ENCODE peak calls at places on chromosomes 13 and 19, in six cellular contexts. One of them, this sample, is unnamed.

GRCh38 chr13:108657520-108657919 is 28.1 kb downstream of the MYO16 start:
- DNase-seq in astrocyte of the spinal cord: peak
- DNase-seq in fibroblast of the aortic adventitia: no peak
- DNase-seq in uterus: no peak
- DNase-seq in tibial nerve: no peak
- DNase-seq in upper lobe of right lung: no peak
- DNase-seq in this sample: no peak

GRCh38 chr13:53073711-53074110 is 45.1 kb downstream of the OLFM4 start:
- DNase-seq in astrocyte of the spinal cord: no peak
- DNase-seq in uterus: no peak
- DNase-seq in tibial nerve: no peak
- DNase-seq in upper lobe of right lung: no peak
- DNase-seq in fibroblast of the aortic adventitia: no peak
- DNase-seq in this sample: no peak

GRCh38 chr19:1494115-1494815 is 3.3 kb downstream of the REEP6 start:
- DNase-seq in tibial nerve: no peak
- DNase-seq in fibroblast of the aortic adventitia: no peak
- DNase-seq in astrocyte of the spinal cord: no peak
- DNase-seq in upper lobe of right lung: no peak
- DNase-seq in uterus: no peak
- DNase-seq in this sample: no peak

GRCh38 chr19:20388826-20389225 is 176.8 kb downstream of the ZNF737 start:
- DNase-seq in fibroblast of the aortic adventitia: no peak
- DNase-seq in uterus: no peak
- DNase-seq in astrocyte of the spinal cord: no peak
- DNase-seq in tibial nerve: no peak
- DNase-seq in upper lobe of right lung: no peak
- DNase-seq in this sample: no peak

GRCh38 chr19:46700704-46701103 is 16.2 kb downstream of the PRKD2 start:
- DNase-seq in uterus: no peak
- DNase-seq in tibial nerve: no peak
- DNase-seq in upper lobe of right lung: no peak
- DNase-seq in fibroblast of the aortic adventitia: no peak
- DNase-seq in astrocyte of the spinal cord: no peak
- DNase-seq in this sample: no peak

GRCh38 chr19:7376151-7376852 is 27.6 kb downstream of the ARHGEF18 start:
- DNase-seq in astrocyte of the spinal cord: no peak
- DNase-seq in uterus: no peak
- DNase-seq in tibial nerve: no peak
- DNase-seq in upper lobe of right lung: no peak
- DNase-seq in fibroblast of the aortic adventitia: no peak
- DNase-seq in this sample: no peak

GRCh38 chr19:11479470-11480080 is 1.3 kb downstream of the ELAVL3 start:
- DNase-seq in fibroblast of the aortic adventitia: no peak
- DNase-seq in upper lobe of right lung: no peak
- DNase-seq in uterus: no peak
- DNase-seq in astrocyte of the spinal cord: no peak
- DNase-seq in tibial nerve: no peak
- DNase-seq in this sample: peak

GRCh38 chr19:42216653-42217521 is 590 bp downstream of the DEDD2 start:
- DNase-seq in astrocyte of the spinal cord: peak
- DNase-seq in upper lobe of right lung: peak
- DNase-seq in uterus: peak
- DNase-seq in fibroblast of the aortic adventitia: peak
- DNase-seq in tibial nerve: no peak
- DNase-seq in this sample: peak

GRCh38 chr13:85266771-85267170 is 532.4 kb downstream of the SLITRK6 start:
- DNase-seq in fibroblast of the aortic adventitia: no peak
- DNase-seq in upper lobe of right lung: no peak
- DNase-seq in astrocyte of the spinal cord: no peak
- DNase-seq in tibial nerve: no peak
- DNase-seq in uterus: no peak
- DNase-seq in this sample: no peak

GRCh38 chr13:106243011-106243410 is 292.5 kb downstream of the EFNB2 start:
- DNase-seq in astrocyte of the spinal cord: no peak
- DNase-seq in upper lobe of right lung: no peak
- DNase-seq in fibroblast of the aortic adventitia: no peak
- DNase-seq in tibial nerve: no peak
- DNase-seq in uterus: no peak
- DNase-seq in this sample: no peak

GRCh38 chr19:35977446-35978222 is 17.4 kb upstream of the SDHAF1 start:
- DNase-seq in astrocyte of the spinal cord: no peak
- DNase-seq in upper lobe of right lung: no peak
- DNase-seq in uterus: no peak
- DNase-seq in fibroblast of the aortic adventitia: no peak
- DNase-seq in tibial nerve: no peak
- DNase-seq in this sample: no peak

GRCh38 chr19:38266981-38267597 is 2.7 kb downstream of the SPINT2 start:
- DNase-seq in astrocyte of the spinal cord: peak
- DNase-seq in uterus: no peak
- DNase-seq in upper lobe of right lung: no peak
- DNase-seq in fibroblast of the aortic adventitia: peak
- DNase-seq in tibial nerve: no peak
- DNase-seq in this sample: no peak

GRCh38 chr19:44512326-44513298 is 12.3 kb upstream of the ZNF180 start:
- DNase-seq in astrocyte of the spinal cord: peak
- DNase-seq in uterus: no peak
- DNase-seq in upper lobe of right lung: no peak
- DNase-seq in fibroblast of the aortic adventitia: peak
- DNase-seq in tibial nerve: no peak
- DNase-seq in this sample: no peak
- TF ChIP-seq CTCF in astrocyte of the spinal cord: peak
- TF ChIP-seq CTCF in uterus: no peak
- TF ChIP-seq CTCF in upper lobe of right lung: peak
- TF ChIP-seq CTCF in fibroblast of the aortic adventitia: peak
- TF ChIP-seq CTCF in tibial nerve: no peak
- TF ChIP-seq CTCF in this sample: no peak

GRCh38 chr19:33317522-33317921 is 15.2 kb upstream of the CEBPA start:
- DNase-seq in upper lobe of right lung: no peak
- DNase-seq in fibroblast of the aortic adventitia: no peak
- DNase-seq in tibial nerve: no peak
- DNase-seq in astrocyte of the spinal cord: no peak
- DNase-seq in uterus: no peak
- DNase-seq in this sample: no peak

GRCh38 chr19:33320636-33321035 is 18.3 kb upstream of the CEBPA start:
- DNase-seq in upper lobe of right lung: no peak
- DNase-seq in astrocyte of the spinal cord: no peak
- DNase-seq in uterus: no peak
- DNase-seq in tibial nerve: no peak
- DNase-seq in fibroblast of the aortic adventitia: no peak
- DNase-seq in this sample: no peak

GRCh38 chr19:33324628-33325027 is 22.3 kb upstream of the CEBPA start:
- DNase-seq in uterus: no peak
- DNase-seq in astrocyte of the spinal cord: no peak
- DNase-seq in tibial nerve: no peak
- DNase-seq in fibroblast of the aortic adventitia: no peak
- DNase-seq in upper lobe of right lung: no peak
- DNase-seq in this sample: no peak

GRCh38 chr19:33325920-33326319 is 23.6 kb upstream of the CEBPA start:
- DNase-seq in upper lobe of right lung: no peak
- DNase-seq in fibroblast of the aortic adventitia: peak
- DNase-seq in uterus: peak
- DNase-seq in astrocyte of the spinal cord: peak
- DNase-seq in tibial nerve: peak
- DNase-seq in this sample: no peak

DNA sequence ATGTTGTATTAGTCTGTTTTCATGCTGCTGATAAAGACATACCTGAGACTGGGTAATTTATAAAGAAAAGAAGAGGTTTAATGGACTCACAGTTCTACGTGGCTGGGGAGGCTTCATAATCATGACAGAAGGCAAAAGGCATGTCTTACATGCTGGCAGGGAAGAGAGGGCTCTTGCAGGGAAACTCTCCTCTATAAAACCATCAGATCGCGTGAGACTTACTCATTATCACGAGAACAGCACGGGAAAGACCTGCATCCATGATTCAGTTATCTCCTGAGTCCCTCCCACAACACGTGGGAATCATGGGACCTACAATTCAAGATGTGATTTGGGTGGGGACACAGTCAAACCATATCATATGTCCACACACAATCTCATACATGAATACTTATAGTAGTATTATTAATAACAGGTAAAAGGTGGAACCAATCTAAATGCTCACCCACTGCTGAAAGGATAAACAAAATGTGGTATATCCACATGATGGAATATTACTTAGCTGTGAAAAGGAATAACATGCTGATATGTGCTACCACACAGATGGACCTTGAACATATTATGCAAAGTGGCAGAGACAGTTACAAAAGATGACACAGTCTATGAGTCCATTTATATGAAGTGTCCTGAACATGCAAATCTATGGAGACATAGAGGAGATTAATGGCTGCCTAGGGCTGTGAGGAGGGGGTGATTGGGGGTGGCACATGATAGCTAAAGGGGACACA is 20.9 kb upstream of the CEBPA start:
- DNase-seq in uterus: no peak
- DNase-seq in tibial nerve: no peak
- DNase-seq in fibroblast of the aortic adventitia: no peak
- DNase-seq in upper lobe of right lung: no peak
- DNase-seq in astrocyte of the spinal cord: no peak
- DNase-seq in this sample: no peak
- TF ChIP-seq CTCF in uterus: no peak
- TF ChIP-seq CTCF in tibial nerve: no peak
- TF ChIP-seq CTCF in fibroblast of the aortic adventitia: no peak
- TF ChIP-seq CTCF in upper lobe of right lung: no peak
- TF ChIP-seq CTCF in astrocyte of the spinal cord: no peak
- TF ChIP-seq CTCF in this sample: no peak

DNA sequence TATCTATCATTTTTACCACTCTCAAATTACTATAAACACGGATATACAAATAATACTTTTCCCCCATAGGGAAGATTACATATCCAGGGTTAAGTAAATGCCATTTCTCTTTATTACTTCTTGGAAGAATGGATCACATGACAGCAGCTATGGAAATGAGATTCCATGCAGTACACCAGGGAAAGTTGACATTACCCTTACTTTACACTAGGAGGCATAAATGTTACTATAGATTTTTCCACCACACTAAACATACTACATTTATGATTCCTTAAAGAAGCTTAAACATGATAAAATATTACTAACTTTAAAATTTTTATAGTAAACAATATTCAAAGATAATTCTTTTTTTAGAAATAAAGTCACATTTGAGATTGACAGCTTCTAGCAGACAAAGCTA is 611.4 kb downstream of the PCDH9 start:
- DNase-seq in uterus: no peak
- DNase-seq in upper lobe of right lung: no peak
- DNase-seq in astrocyte of the spinal cord: peak
- DNase-seq in tibial nerve: no peak
- DNase-seq in fibroblast of the aortic adventitia: peak
- DNase-seq in this sample: no peak
- TF ChIP-seq CTCF in uterus: no peak
- TF ChIP-seq CTCF in upper lobe of right lung: peak
- TF ChIP-seq CTCF in astrocyte of the spinal cord: peak
- TF ChIP-seq CTCF in tibial nerve: no peak
- TF ChIP-seq CTCF in fibroblast of the aortic adventitia: peak
- TF ChIP-seq CTCF in this sample: no peak

GRCh38 chr19:32750441-32751055 is 31.0 kb downstream of the TDRD12 start:
- DNase-seq in tibial nerve: no peak
- DNase-seq in uterus: no peak
- DNase-seq in upper lobe of right lung: no peak
- DNase-seq in astrocyte of the spinal cord: no peak
- DNase-seq in fibroblast of the aortic adventitia: no peak
- DNase-seq in this sample: no peak

GRCh38 chr19:32749361-32749760 is 29.8 kb downstream of the TDRD12 start:
- DNase-seq in uterus: no peak
- DNase-seq in upper lobe of right lung: no peak
- DNase-seq in fibroblast of the aortic adventitia: no peak
- DNase-seq in astrocyte of the spinal cord: no peak
- DNase-seq in tibial nerve: no peak
- DNase-seq in this sample: no peak

GRCh38 chr19:32751066-32751465 is 31.5 kb downstream of the TDRD12 start:
- DNase-seq in tibial nerve: no peak
- DNase-seq in uterus: no peak
- DNase-seq in fibroblast of the aortic adventitia: no peak
- DNase-seq in upper lobe of right lung: no peak
- DNase-seq in astrocyte of the spinal cord: no peak
- DNase-seq in this sample: no peak

GRCh38 chr19:32748948-32749347 is 29.4 kb downstream of the TDRD12 start:
- DNase-seq in uterus: no peak
- DNase-seq in fibroblast of the aortic adventitia: no peak
- DNase-seq in upper lobe of right lung: no peak
- DNase-seq in astrocyte of the spinal cord: no peak
- DNase-seq in tibial nerve: no peak
- DNase-seq in this sample: no peak

GRCh38 chr19:32748497-32748896 is 28.9 kb downstream of the TDRD12 start:
- DNase-seq in tibial nerve: no peak
- DNase-seq in upper lobe of right lung: no peak
- DNase-seq in uterus: no peak
- DNase-seq in astrocyte of the spinal cord: no peak
- DNase-seq in fibroblast of the aortic adventitia: no peak
- DNase-seq in this sample: no peak
- TF ChIP-seq CTCF in tibial nerve: no peak
- TF ChIP-seq CTCF in upper lobe of right lung: peak
- TF ChIP-seq CTCF in uterus: no peak
- TF ChIP-seq CTCF in astrocyte of the spinal cord: peak
- TF ChIP-seq CTCF in fibroblast of the aortic adventitia: no peak
- TF ChIP-seq CTCF in this sample: no peak

This sample was measured in pancreas.